ENCODE peak calls at places on chromosomes 12 and 14, in seven cellular contexts. One of them, this sample, is unnamed.

GRCh38 chr14:95314609-95315008 is 5.1 kb downstream of the CLMN start:
- DNase-seq in K562: no peak
- DNase-seq in stomach: peak; percentile 49
- DNase-seq in HepG2: no peak
- DNase-seq in ovary: no peak
- DNase-seq in suprapubic skin: no peak
- DNase-seq in A549: peak; percentile 43
- DNase-seq in this sample: peak; percentile 42

GRCh38 chr12:67942704-67943103 is 46.5 kb upstream of the IFNG-AS1 start:
- DNase-seq in A549: no peak
- DNase-seq in stomach: no peak
- DNase-seq in HepG2: no peak
- DNase-seq in K562: no peak
- DNase-seq in suprapubic skin: no peak
- DNase-seq in ovary: no peak
- DNase-seq in this sample: no peak

GRCh38 chr12:47085815-47086252 is 6.1 kb upstream of the AMIGO2 start:
- DNase-seq in HepG2: peak; percentile 41
- DNase-seq in A549: peak; percentile 94
- DNase-seq in suprapubic skin: no peak
- DNase-seq in ovary: no peak
- DNase-seq in K562: no peak
- DNase-seq in stomach: no peak
- DNase-seq in this sample: peak; percentile 21

GRCh38 chr14:67457782-67458181 is 30.7 kb downstream of the TMEM229B start:
- DNase-seq in HepG2: no peak
- DNase-seq in K562: no peak
- DNase-seq in A549: no peak
- DNase-seq in stomach: peak; percentile 31
- DNase-seq in suprapubic skin: no peak
- DNase-seq in ovary: no peak
- DNase-seq in this sample: no peak

GRCh38 chr12:110917961-110918360 is 2.4 kb downstream of the MYL2 start:
- DNase-seq in ovary: no peak
- DNase-seq in suprapubic skin: no peak
- DNase-seq in K562: no peak
- DNase-seq in HepG2: no peak
- DNase-seq in stomach: no peak
- DNase-seq in A549: no peak
- DNase-seq in this sample: no peak

GRCh38 chr14:89400529-89400928 is 16.5 kb downstream of the FOXN3 start:
- DNase-seq in HepG2: no peak
- DNase-seq in stomach: no peak
- DNase-seq in ovary: no peak
- DNase-seq in A549: no peak
- DNase-seq in K562: no peak
- DNase-seq in suprapubic skin: peak; percentile 37
- DNase-seq in this sample: no peak

GRCh38 chr14:23801766-23802165 is 151.8 kb upstream of the DHRS4 start:
- DNase-seq in A549: no peak
- DNase-seq in K562: no peak
- DNase-seq in stomach: no peak
- DNase-seq in ovary: no peak
- DNase-seq in suprapubic skin: no peak
- DNase-seq in HepG2: no peak
- DNase-seq in this sample: no peak

GRCh38 chr12:89528434-89528833 is 2.6 kb upstream of the POC1B start:
- DNase-seq in suprapubic skin: no peak
- DNase-seq in K562: no peak
- DNase-seq in HepG2: no peak
- DNase-seq in A549: no peak
- DNase-seq in ovary: no peak
- DNase-seq in stomach: no peak
- DNase-seq in this sample: no peak

GRCh38 chr14:99601301-99601945 is 2.6 kb downstream of the CCDC85C start:
- DNase-seq in stomach: no peak
- DNase-seq in HepG2: peak; percentile 49
- DNase-seq in A549: no peak
- DNase-seq in ovary: no peak
- DNase-seq in K562: no peak
- DNase-seq in suprapubic skin: no peak
- DNase-seq in this sample: peak; percentile 54

GRCh38 chr14:87497301-87497700 is 495.7 kb downstream of the GALC start:
- DNase-seq in suprapubic skin: no peak
- DNase-seq in A549: no peak
- DNase-seq in K562: no peak
- DNase-seq in HepG2: no peak
- DNase-seq in stomach: no peak
- DNase-seq in ovary: no peak
- DNase-seq in this sample: no peak

GRCh38 chr12:56029666-56030293 is 8.9 kb downstream of the IKZF4 start:
- DNase-seq in A549: peak; percentile 67
- DNase-seq in suprapubic skin: no peak
- DNase-seq in stomach: peak; percentile 37
- DNase-seq in ovary: no peak
- DNase-seq in K562: peak; percentile 56
- DNase-seq in HepG2: peak; percentile 71
- DNase-seq in this sample: peak; percentile 47

GRCh38 chr14:89386214-89386886 is 30.7 kb downstream of the FOXN3 start:
- DNase-seq in ovary: no peak
- DNase-seq in suprapubic skin: no peak
- DNase-seq in HepG2: no peak
- DNase-seq in A549: no peak
- DNase-seq in K562: no peak
- DNase-seq in stomach: no peak
- DNase-seq in this sample: no peak

GRCh38 chr12:39586811-39587210 is 32.8 kb downstream of the ABCD2 start:
- DNase-seq in suprapubic skin: no peak
- DNase-seq in stomach: no peak
- DNase-seq in HepG2: no peak
- DNase-seq in A549: no peak
- DNase-seq in ovary: no peak
- DNase-seq in K562: no peak
- DNase-seq in this sample: no peak

GRCh38 chr12:49954863-49955830 is 4.6 kb downstream of the AQP2 start:
- DNase-seq in suprapubic skin: no peak
- DNase-seq in stomach: no peak
- DNase-seq in ovary: no peak
- DNase-seq in K562: no peak
- DNase-seq in A549: no peak
- DNase-seq in HepG2: no peak
- DNase-seq in this sample: no peak

GRCh38 chr14:95424533-95424932 is 91.9 kb downstream of the SYNE3 start:
- DNase-seq in stomach: no peak
- DNase-seq in K562: no peak
- DNase-seq in A549: no peak
- DNase-seq in ovary: no peak
- DNase-seq in suprapubic skin: no peak
- DNase-seq in HepG2: no peak
- DNase-seq in this sample: no peak

GRCh38 chr12:12661086-12661485 is 34.9 kb downstream of the GPR19 start:
- DNase-seq in HepG2: no peak
- DNase-seq in suprapubic skin: no peak
- DNase-seq in ovary: no peak
- DNase-seq in A549: no peak
- DNase-seq in K562: no peak
- DNase-seq in stomach: no peak
- DNase-seq in this sample: no peak

GRCh38 chr14:64727551-64728071 is 23.4 kb downstream of the PLEKHG3 start:
- DNase-seq in ovary: no peak
- DNase-seq in stomach: no peak
- DNase-seq in suprapubic skin: no peak
- DNase-seq in A549: no peak
- DNase-seq in K562: no peak
- DNase-seq in HepG2: no peak
- DNase-seq in this sample: no peak

GRCh38 chr14:64725879-64726584 is 21.8 kb downstream of the PLEKHG3 start:
- DNase-seq in HepG2: no peak
- DNase-seq in A549: no peak
- DNase-seq in ovary: no peak
- DNase-seq in stomach: no peak
- DNase-seq in K562: no peak
- DNase-seq in suprapubic skin: peak; percentile 17
- DNase-seq in this sample: no peak

GRCh38 chr14:64725360-64725815 is 21.2 kb downstream of the PLEKHG3 start:
- DNase-seq in suprapubic skin: no peak
- DNase-seq in A549: no peak
- DNase-seq in HepG2: no peak
- DNase-seq in ovary: no peak
- DNase-seq in stomach: no peak
- DNase-seq in K562: no peak
- DNase-seq in this sample: no peak

GRCh38 chr14:64728106-64728505 is 23.9 kb downstream of the PLEKHG3 start:
- DNase-seq in stomach: no peak
- DNase-seq in suprapubic skin: no peak
- DNase-seq in A549: no peak
- DNase-seq in ovary: no peak
- DNase-seq in K562: no peak
- DNase-seq in HepG2: no peak
- DNase-seq in this sample: no peak

DNA sequence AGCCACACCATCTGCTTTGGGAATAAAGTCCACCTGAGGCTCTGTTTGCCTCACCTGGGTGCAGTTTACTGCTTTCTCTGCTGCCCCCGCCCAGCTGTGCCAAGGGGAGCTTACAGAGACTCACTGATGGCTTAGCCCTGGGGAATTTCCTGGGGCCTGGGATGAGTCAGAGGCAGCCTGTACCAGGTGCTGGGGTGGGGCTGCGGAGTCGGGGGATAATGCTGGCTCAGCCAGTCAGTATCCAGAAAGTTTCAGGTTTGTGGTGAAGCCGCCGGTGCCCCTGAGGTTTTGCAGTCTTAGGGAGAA is 22.3 kb downstream of the PLEKHG3 start:
- DNase-seq in suprapubic skin: no peak
- DNase-seq in ovary: no peak
- DNase-seq in HepG2: no peak
- DNase-seq in A549: peak; percentile 52
- DNase-seq in stomach: peak; percentile 62
- DNase-seq in K562: no peak
- DNase-seq in this sample: peak; percentile 92
- H3K4me1 ChIP-seq in suprapubic skin: peaks cover 57% of the 10 kb centered on the region
- H3K4me1 ChIP-seq in ovary: peaks cover 5% of the 10 kb centered on the region
- H3K4me1 ChIP-seq in HepG2: peaks cover 32% of the 10 kb centered on the region
- H3K4me1 ChIP-seq in A549: peaks cover 62% of the 10 kb centered on the region
- H3K4me1 ChIP-seq in stomach: peaks cover 62% of the 10 kb centered on the region
- H3K4me1 ChIP-seq in K562: no peaks in the 10 kb centered on the region
- H3K4me1 ChIP-seq in this sample: peaks cover 61% of the 10 kb centered on the region

DNA sequence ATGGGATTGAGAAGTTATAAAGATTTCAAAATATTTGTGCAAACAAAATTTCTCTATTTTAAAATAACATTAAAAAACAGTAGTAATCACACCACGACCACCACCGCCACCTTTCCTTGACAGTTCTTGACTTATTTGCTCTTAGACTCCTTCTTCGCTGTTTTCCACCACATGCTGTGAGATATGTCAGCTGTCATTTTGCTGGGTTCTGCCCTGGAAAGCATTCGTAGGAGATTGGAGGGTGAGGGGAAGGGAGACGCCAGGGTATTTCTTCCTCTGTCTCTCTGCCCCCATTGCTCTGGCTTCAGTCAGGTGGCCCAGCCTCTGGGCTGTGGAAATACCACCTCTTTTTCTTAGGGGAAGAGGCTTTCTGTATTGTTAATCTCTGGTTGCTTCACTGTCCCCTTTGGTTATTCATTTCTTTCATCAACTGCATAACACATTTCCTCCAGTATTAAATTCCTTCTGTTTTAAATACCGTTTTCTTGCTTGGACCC is 186.2 kb downstream of the NEDD1 start:
- DNase-seq in stomach: no peak
- DNase-seq in HepG2: no peak
- DNase-seq in ovary: no peak
- DNase-seq in A549: no peak
- DNase-seq in K562: no peak
- DNase-seq in suprapubic skin: no peak
- DNase-seq in this sample: no peak
- TF ChIP-seq EP300 in stomach: no peak
- TF ChIP-seq EP300 in HepG2: no peak
- TF ChIP-seq EP300 in ovary: no peak
- TF ChIP-seq EP300 in A549: no peak
- TF ChIP-seq EP300 in K562: no peak
- TF ChIP-seq EP300 in suprapubic skin: no peak
- TF ChIP-seq EP300 in this sample: no peak

DNA sequence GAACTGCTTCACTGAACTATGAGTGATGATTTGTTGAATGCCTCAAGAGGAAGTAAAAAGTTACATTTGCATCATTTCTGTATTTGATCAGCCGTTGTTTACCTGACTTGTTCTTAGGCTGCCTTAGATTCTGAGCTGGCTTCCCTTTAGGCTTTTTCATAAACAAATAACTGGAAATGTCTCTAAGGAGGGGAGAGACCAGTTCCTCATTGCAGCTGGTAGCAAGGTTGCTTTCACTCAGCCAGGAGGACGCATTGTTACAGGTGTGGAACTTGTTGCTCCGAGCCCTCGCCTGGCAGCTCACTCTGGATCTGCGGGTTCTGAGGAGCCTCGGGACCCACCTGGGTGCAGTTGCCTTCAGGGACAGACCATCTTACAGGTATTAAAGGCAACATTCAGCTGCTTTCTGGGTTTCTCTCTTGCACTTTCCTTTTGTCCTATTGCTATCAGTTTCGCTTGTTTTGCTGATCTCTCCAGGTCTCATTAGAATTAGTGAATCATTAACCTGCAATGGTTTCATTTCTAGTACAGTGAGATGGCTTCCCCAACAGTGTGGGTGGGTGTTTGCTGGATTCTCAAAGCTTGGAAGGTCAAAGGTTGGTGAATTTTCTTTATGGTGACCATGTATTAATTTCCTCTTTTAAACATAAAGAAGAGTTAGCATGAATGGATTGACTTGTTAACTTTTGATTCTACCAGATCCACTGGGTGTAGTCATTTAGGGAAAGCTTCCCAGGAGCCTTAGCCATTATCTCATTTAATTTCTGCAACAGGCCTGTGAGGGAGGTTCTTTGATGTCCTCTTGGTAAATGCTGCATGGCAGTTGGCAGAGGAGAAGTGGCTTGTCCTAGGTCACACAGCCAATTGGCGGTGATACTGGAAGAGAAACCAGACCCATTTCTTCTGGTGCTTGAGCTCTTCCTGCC is at the start of gene PLEKHG7:
- DNase-seq in ovary: no peak
- DNase-seq in HepG2: peak; percentile 47
- DNase-seq in suprapubic skin: no peak
- DNase-seq in K562: no peak
- DNase-seq in stomach: peak; percentile 46
- DNase-seq in A549: peak; percentile 9
- DNase-seq in this sample: peak; percentile 37
- TF ChIP-seq POLR2A in ovary: no peak
- TF ChIP-seq POLR2A in HepG2: no peak
- TF ChIP-seq POLR2A in suprapubic skin: no peak
- TF ChIP-seq POLR2A in K562: no peak
- TF ChIP-seq POLR2A in stomach: no peak
- TF ChIP-seq POLR2A in A549: no peak
- TF ChIP-seq POLR2A in this sample: no peak

DNA sequence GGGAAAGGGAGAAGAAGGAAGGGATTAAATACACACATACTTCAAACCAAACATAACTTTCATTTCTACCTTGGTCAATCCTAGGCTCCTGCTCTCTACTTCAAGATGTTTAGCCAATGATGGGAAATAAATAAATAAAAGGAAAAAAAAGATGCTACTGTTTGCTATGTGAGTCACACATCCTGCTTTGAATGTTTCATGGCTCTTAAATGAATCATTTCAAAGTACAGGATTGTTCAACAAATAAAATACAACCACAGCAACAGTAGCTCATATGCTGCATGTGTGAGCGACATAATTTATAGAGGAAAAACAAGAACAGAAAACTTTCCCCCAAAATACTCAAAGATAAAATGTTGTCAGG is 54.3 kb upstream of the NPFF start:
- DNase-seq in K562: no peak
- DNase-seq in stomach: no peak
- DNase-seq in A549: peak; percentile 88
- DNase-seq in ovary: no peak
- DNase-seq in HepG2: peak; percentile 56
- DNase-seq in suprapubic skin: no peak
- DNase-seq in this sample: no peak
- H3K4me1 ChIP-seq in K562: no peaks in the 10 kb centered on the region
- H3K4me1 ChIP-seq in stomach: peaks cover 68% of the 10 kb centered on the region
- H3K4me1 ChIP-seq in A549: peaks cover 66% of the 10 kb centered on the region
- H3K4me1 ChIP-seq in ovary: peaks cover 5% of the 10 kb centered on the region
- H3K4me1 ChIP-seq in HepG2: peaks cover 11% of the 10 kb centered on the region
- H3K4me1 ChIP-seq in suprapubic skin: peaks cover 14% of the 10 kb centered on the region
- H3K4me1 ChIP-seq in this sample: peaks cover 49% of the 10 kb centered on the region

This sample was measured in transverse colon.